ENCODE peak calls at places on chromosome 7, in six cellular contexts. P is Panc1, D is astrocyte, Q is K562, N is OCI-LY7, O is H1. Z is an unnamed sample. For H3K4me1, the result is how much of the 10 kb centered on the place peaks cover.

GRCh38 chr7:159105066-159105780 is 39.4 kb downstream of the VIPR2 start:
- DNase-seq in D (no peak), N (no peak), O (no peak), Q (no peak), P (no peak), Z (no peak)

GRCh38 chr7:94394399-94395140 is at the start of gene COL1A2:
- DNase-seq in O (no peak), P (no peak), Q (peak), D (peak), N (no peak), Z (no peak)

GRCh38 chr7:99623091-99623693 is 6.4 kb downstream of the ZSCAN25 start:
- DNase-seq in N (no peak), Q (no peak), P (no peak), O (no peak), D (peak), Z (no peak)

GRCh38 chr7:100373261-100373831 is at the start of gene PILRA:
- DNase-seq in D (no peak), P (no peak), Q (no peak), N (no peak), O (no peak), Z (no peak)

GRCh38 chr7:88456490-88456889 is 149.8 kb upstream of the STEAP4 start:
- DNase-seq in O (no peak), P (no peak), D (no peak), Q (no peak), N (no peak), Z (no peak)

GRCh38 chr7:25965405-25966123 is 186.4 kb upstream of the NFE2L3 start:
- DNase-seq in Q (no peak), D (no peak), P (no peak), N (no peak), O (no peak), Z (no peak)

GRCh38 chr7:111089822-111090426 is 1.0 kb upstream of the LRRN3 start:
- DNase-seq in N (peak), Q (peak), D (no peak), P (no peak), O (no peak), Z (no peak)

GRCh38 chr7:143318661-143319060 is 2.8 kb downstream of the CLCN1 start:
- DNase-seq in Q (no peak), D (no peak), N (no peak), P (no peak), O (no peak), Z (no peak)

GRCh38 chr7:134690614-134691504 is 44.2 kb downstream of the BPGM start:
- DNase-seq in P (no peak), O (no peak), D (peak), Q (no peak), N (no peak), Z (no peak)

GRCh38 chr7:132158841-132159240 is 417.4 kb downstream of the PLXNA4 start:
- DNase-seq in O (no peak), N (no peak), D (no peak), P (no peak), Q (no peak), Z (no peak)

GRCh38 chr7:132160525-132161230 is 415.6 kb downstream of the PLXNA4 start:
- DNase-seq in Q (no peak), N (no peak), P (no peak), D (no peak), O (no peak), Z (no peak)

GRCh38 chr7:132162745-132163144 is 413.5 kb downstream of the PLXNA4 start:
- DNase-seq in N (no peak), P (no peak), Q (no peak), D (no peak), O (no peak), Z (no peak)

GRCh38 chr7:132161976-132162375 is 414.3 kb downstream of the PLXNA4 start:
- DNase-seq in Q (no peak), P (no peak), O (no peak), N (no peak), D (no peak), Z (no peak)

GRCh38 chr7:132161231-132161915 is 414.9 kb downstream of the PLXNA4 start:
- DNase-seq in O (no peak), P (no peak), N (no peak), Q (no peak), D (peak), Z (peak)
- TF ChIP-seq CTCF in O (no peak), P (no peak), N (no peak), Q (no peak), D (no peak), Z (peak)

GRCh38 chr7:115475774-115476407 is 554.0 kb downstream of the MDFIC start:
- DNase-seq in P (no peak), D (peak), O (no peak), N (no peak), Q (no peak), Z (no peak)

GRCh38 chr7:115476666-115477065 is 553.9 kb downstream of the TFEC start:
- DNase-seq in N (no peak), P (no peak), Q (no peak), O (no peak), D (no peak), Z (no peak)

GRCh38 chr7:115475206-115475605 is 553.3 kb downstream of the MDFIC start:
- DNase-seq in P (no peak), N (no peak), O (no peak), D (no peak), Q (no peak), Z (no peak)

GRCh38 chr7:115478426-115478825 is 552.1 kb downstream of the TFEC start:
- DNase-seq in O (no peak), D (peak), P (no peak), Q (no peak), N (no peak), Z (no peak)

GRCh38 chr7:115477193-115477651 is 553.3 kb downstream of the TFEC start:
- DNase-seq in D (peak), O (no peak), Q (no peak), N (no peak), P (no peak), Z (no peak)
- H3K4me3 ChIP-seq in D (peak), O (peak), Q (no peak), N (no peak), P (no peak), Z (no peak)

DNA sequence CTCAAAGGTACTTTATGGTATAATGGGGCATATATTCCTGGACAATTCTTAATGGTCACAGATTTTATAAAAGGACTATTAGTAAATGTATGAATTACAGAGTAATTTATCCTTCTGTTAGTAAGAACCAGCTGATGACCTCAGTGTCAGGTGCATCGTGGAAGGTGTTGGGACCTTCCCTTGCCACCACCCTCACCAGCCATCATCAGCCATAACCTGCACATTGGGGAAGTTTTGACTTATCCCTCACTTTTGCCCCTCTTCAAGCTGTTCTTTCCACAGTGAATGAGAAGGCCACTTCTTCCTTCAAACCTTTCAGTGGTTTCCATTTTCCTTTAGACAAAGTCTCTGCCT is 52.2 kb downstream of the FIGNL1 start:
- DNase-seq in Q (no peak), D (no peak), O (no peak), N (no peak), P (no peak), Z (no peak)
- H3K4me1 ChIP-seq in Q (under half), D (under half), O (under half), N (under half), P (under half), Z (under half)

GRCh38 chr7:1707756-1708611 is 37.9 kb downstream of the ELFN1 start:
- DNase-seq in D (no peak), P (no peak), O (no peak), Q (no peak), N (no peak), Z (peak)
- TF ChIP-seq CTCF in D (no peak), P (no peak), O (no peak), Q (peak), N (peak), Z (peak)